ENCODE peak calls at places on chromosomes 5 and 9, in nine cellular contexts. One of them, this sample, is unnamed.

GRCh38 chr9:18542837-18543405 is 69.0 kb downstream of the ADAMTSL1 start:
- DNase-seq in kidney glomerular epithelial cell: no peak
- DNase-seq in neuronal stem cell: no peak
- DNase-seq in foreskin fibroblast: peak; percentile 36
- DNase-seq in left cardiac atrium: no peak
- DNase-seq in HEK293T: no peak
- DNase-seq in mesothelial cell of epicardium: no peak
- DNase-seq in T-helper 9 cell: no peak
- DNase-seq in NCI-H2107: no peak
- DNase-seq in this sample: no peak

GRCh38 chr9:22203371-22204138 is 194.4 kb upstream of the CDKN2B start:
- DNase-seq in T-helper 9 cell: no peak
- DNase-seq in HEK293T: no peak
- DNase-seq in left cardiac atrium: no peak
- DNase-seq in foreskin fibroblast: no peak
- DNase-seq in mesothelial cell of epicardium: no peak
- DNase-seq in neuronal stem cell: no peak
- DNase-seq in kidney glomerular epithelial cell: no peak
- DNase-seq in NCI-H2107: no peak
- DNase-seq in this sample: no peak

GRCh38 chr5:142798099-142798768 is 28.1 kb downstream of the ARHGAP26 start:
- DNase-seq in foreskin fibroblast: no peak
- DNase-seq in HEK293T: no peak
- DNase-seq in T-helper 9 cell: no peak
- DNase-seq in kidney glomerular epithelial cell: no peak
- DNase-seq in mesothelial cell of epicardium: no peak
- DNase-seq in NCI-H2107: no peak
- DNase-seq in neuronal stem cell: no peak
- DNase-seq in left cardiac atrium: no peak
- DNase-seq in this sample: no peak

GRCh38 chr5:15695171-15695676 is 195.2 kb downstream of the FBXL7 start:
- DNase-seq in NCI-H2107: no peak
- DNase-seq in neuronal stem cell: no peak
- DNase-seq in T-helper 9 cell: no peak
- DNase-seq in kidney glomerular epithelial cell: peak; percentile 3
- DNase-seq in foreskin fibroblast: peak; percentile 40
- DNase-seq in HEK293T: no peak
- DNase-seq in mesothelial cell of epicardium: no peak
- DNase-seq in left cardiac atrium: no peak
- DNase-seq in this sample: no peak

GRCh38 chr5:56908942-56909293 is 478 bp upstream of the SETD9 start:
- DNase-seq in left cardiac atrium: peak; percentile 81
- DNase-seq in neuronal stem cell: peak; percentile 14
- DNase-seq in foreskin fibroblast: no peak
- DNase-seq in NCI-H2107: no peak
- DNase-seq in mesothelial cell of epicardium: peak; percentile 38
- DNase-seq in T-helper 9 cell: no peak
- DNase-seq in kidney glomerular epithelial cell: no peak
- DNase-seq in HEK293T: peak; percentile 58
- DNase-seq in this sample: no peak

GRCh38 chr9:129250786-129251185 is 72.7 kb upstream of the IER5L start:
- DNase-seq in neuronal stem cell: no peak
- DNase-seq in left cardiac atrium: no peak
- DNase-seq in T-helper 9 cell: no peak
- DNase-seq in kidney glomerular epithelial cell: no peak
- DNase-seq in mesothelial cell of epicardium: no peak
- DNase-seq in foreskin fibroblast: no peak
- DNase-seq in NCI-H2107: no peak
- DNase-seq in HEK293T: no peak
- DNase-seq in this sample: no peak

GRCh38 chr9:129331772-129332512 is 153.9 kb upstream of the IER5L start:
- DNase-seq in kidney glomerular epithelial cell: no peak
- DNase-seq in T-helper 9 cell: no peak
- DNase-seq in left cardiac atrium: no peak
- DNase-seq in HEK293T: no peak
- DNase-seq in foreskin fibroblast: no peak
- DNase-seq in NCI-H2107: no peak
- DNase-seq in mesothelial cell of epicardium: no peak
- DNase-seq in neuronal stem cell: no peak
- DNase-seq in this sample: no peak

GRCh38 chr5:67102708-67103107 is 93.9 kb downstream of the CD180 start:
- DNase-seq in foreskin fibroblast: no peak
- DNase-seq in T-helper 9 cell: no peak
- DNase-seq in left cardiac atrium: no peak
- DNase-seq in HEK293T: no peak
- DNase-seq in kidney glomerular epithelial cell: no peak
- DNase-seq in neuronal stem cell: no peak
- DNase-seq in NCI-H2107: no peak
- DNase-seq in mesothelial cell of epicardium: no peak
- DNase-seq in this sample: no peak

GRCh38 chr5:158725223-158725825 is 374.4 kb downstream of the EBF1 start:
- DNase-seq in left cardiac atrium: no peak
- DNase-seq in neuronal stem cell: no peak
- DNase-seq in mesothelial cell of epicardium: no peak
- DNase-seq in T-helper 9 cell: no peak
- DNase-seq in NCI-H2107: no peak
- DNase-seq in kidney glomerular epithelial cell: no peak
- DNase-seq in foreskin fibroblast: no peak
- DNase-seq in HEK293T: peak; percentile 23
- DNase-seq in this sample: peak; percentile 23

GRCh38 chr9:136082496-136083361 is 12.4 kb downstream of the NACC2 start:
- DNase-seq in left cardiac atrium: peak; percentile 20
- DNase-seq in kidney glomerular epithelial cell: no peak
- DNase-seq in HEK293T: no peak
- DNase-seq in mesothelial cell of epicardium: no peak
- DNase-seq in foreskin fibroblast: no peak
- DNase-seq in neuronal stem cell: no peak
- DNase-seq in T-helper 9 cell: no peak
- DNase-seq in NCI-H2107: no peak
- DNase-seq in this sample: no peak

GRCh38 chr9:124776952-124777645 is at the start of gene OLFML2A:
- DNase-seq in left cardiac atrium: no peak
- DNase-seq in mesothelial cell of epicardium: no peak
- DNase-seq in neuronal stem cell: no peak
- DNase-seq in HEK293T: peak; percentile 44
- DNase-seq in T-helper 9 cell: peak; percentile 15
- DNase-seq in foreskin fibroblast: no peak
- DNase-seq in kidney glomerular epithelial cell: no peak
- DNase-seq in NCI-H2107: no peak
- DNase-seq in this sample: no peak

GRCh38 chr5:132483101-132483500 is 7.5 kb downstream of the IRF1 start:
- DNase-seq in mesothelial cell of epicardium: no peak
- DNase-seq in neuronal stem cell: no peak
- DNase-seq in left cardiac atrium: peak; percentile 10
- DNase-seq in HEK293T: no peak
- DNase-seq in T-helper 9 cell: no peak
- DNase-seq in NCI-H2107: no peak
- DNase-seq in foreskin fibroblast: no peak
- DNase-seq in kidney glomerular epithelial cell: no peak
- DNase-seq in this sample: no peak

GRCh38 chr5:104347119-104347708 is 784.6 kb upstream of the NUDT12 start:
- DNase-seq in HEK293T: no peak
- DNase-seq in T-helper 9 cell: no peak
- DNase-seq in mesothelial cell of epicardium: no peak
- DNase-seq in left cardiac atrium: no peak
- DNase-seq in kidney glomerular epithelial cell: peak; percentile 12
- DNase-seq in neuronal stem cell: no peak
- DNase-seq in foreskin fibroblast: no peak
- DNase-seq in NCI-H2107: no peak
- DNase-seq in this sample: no peak

GRCh38 chr5:131423056-131423455 is 159.2 kb downstream of the CDC42SE2 start:
- DNase-seq in foreskin fibroblast: no peak
- DNase-seq in NCI-H2107: no peak
- DNase-seq in HEK293T: peak; percentile 38
- DNase-seq in mesothelial cell of epicardium: no peak
- DNase-seq in left cardiac atrium: no peak
- DNase-seq in neuronal stem cell: no peak
- DNase-seq in T-helper 9 cell: no peak
- DNase-seq in kidney glomerular epithelial cell: no peak
- DNase-seq in this sample: no peak

GRCh38 chr9:130432362-130432761 is 12.4 kb upstream of the ASS1 start:
- DNase-seq in foreskin fibroblast: no peak
- DNase-seq in mesothelial cell of epicardium: no peak
- DNase-seq in kidney glomerular epithelial cell: no peak
- DNase-seq in HEK293T: no peak
- DNase-seq in NCI-H2107: no peak
- DNase-seq in neuronal stem cell: no peak
- DNase-seq in T-helper 9 cell: no peak
- DNase-seq in left cardiac atrium: no peak
- DNase-seq in this sample: no peak

GRCh38 chr5:1468247-1468612 is 23.0 kb upstream of the SLC6A3 start:
- DNase-seq in NCI-H2107: no peak
- DNase-seq in HEK293T: peak; percentile 46
- DNase-seq in neuronal stem cell: no peak
- DNase-seq in T-helper 9 cell: no peak
- DNase-seq in kidney glomerular epithelial cell: no peak
- DNase-seq in mesothelial cell of epicardium: no peak
- DNase-seq in left cardiac atrium: no peak
- DNase-seq in foreskin fibroblast: no peak
- DNase-seq in this sample: no peak

GRCh38 chr9:3525088-3525835 is 539 bp downstream of the RFX3 start:
- DNase-seq in left cardiac atrium: no peak
- DNase-seq in kidney glomerular epithelial cell: no peak
- DNase-seq in HEK293T: peak; percentile 6
- DNase-seq in mesothelial cell of epicardium: peak; percentile 31
- DNase-seq in T-helper 9 cell: no peak
- DNase-seq in foreskin fibroblast: no peak
- DNase-seq in NCI-H2107: no peak
- DNase-seq in neuronal stem cell: no peak
- DNase-seq in this sample: no peak

GRCh38 chr9:107999890-108000289 is 510.3 kb upstream of the KLF4 start:
- DNase-seq in kidney glomerular epithelial cell: no peak
- DNase-seq in NCI-H2107: no peak
- DNase-seq in T-helper 9 cell: no peak
- DNase-seq in HEK293T: no peak
- DNase-seq in left cardiac atrium: no peak
- DNase-seq in mesothelial cell of epicardium: no peak
- DNase-seq in foreskin fibroblast: no peak
- DNase-seq in neuronal stem cell: no peak
- DNase-seq in this sample: no peak

GRCh38 chr5:3600106-3600997 is 4.7 kb downstream of the IRX1 start:
- DNase-seq in HEK293T: no peak
- DNase-seq in mesothelial cell of epicardium: no peak
- DNase-seq in left cardiac atrium: no peak
- DNase-seq in T-helper 9 cell: no peak
- DNase-seq in NCI-H2107: no peak
- DNase-seq in foreskin fibroblast: no peak
- DNase-seq in neuronal stem cell: no peak
- DNase-seq in kidney glomerular epithelial cell: no peak
- DNase-seq in this sample: no peak

GRCh38 chr5:32020271-32020670 is 153.8 kb downstream of the GOLPH3 start:
- DNase-seq in foreskin fibroblast: no peak
- DNase-seq in kidney glomerular epithelial cell: no peak
- DNase-seq in left cardiac atrium: no peak
- DNase-seq in HEK293T: no peak
- DNase-seq in mesothelial cell of epicardium: no peak
- DNase-seq in neuronal stem cell: no peak
- DNase-seq in T-helper 9 cell: no peak
- DNase-seq in NCI-H2107: no peak
- DNase-seq in this sample: no peak

GRCh38 chr9:123267481-123268239 is 726 bp downstream of the STRBP start:
- DNase-seq in kidney glomerular epithelial cell: no peak
- DNase-seq in left cardiac atrium: no peak
- DNase-seq in neuronal stem cell: no peak
- DNase-seq in NCI-H2107: no peak
- DNase-seq in mesothelial cell of epicardium: no peak
- DNase-seq in T-helper 9 cell: peak; percentile 4
- DNase-seq in foreskin fibroblast: no peak
- DNase-seq in HEK293T: no peak
- DNase-seq in this sample: no peak

GRCh38 chr9:109910616-109911568 is 130.9 kb downstream of the PALM2AKAP2 start:
- DNase-seq in kidney glomerular epithelial cell: peak; percentile 49
- DNase-seq in foreskin fibroblast: peak; percentile 72
- DNase-seq in T-helper 9 cell: no peak
- DNase-seq in mesothelial cell of epicardium: no peak
- DNase-seq in HEK293T: no peak
- DNase-seq in neuronal stem cell: no peak
- DNase-seq in NCI-H2107: no peak
- DNase-seq in left cardiac atrium: no peak
- DNase-seq in this sample: no peak

GRCh38 chr5:171355302-171355724 is 32.3 kb upstream of the NPM1 start:
- DNase-seq in T-helper 9 cell: no peak
- DNase-seq in HEK293T: no peak
- DNase-seq in foreskin fibroblast: no peak
- DNase-seq in neuronal stem cell: no peak
- DNase-seq in left cardiac atrium: no peak
- DNase-seq in mesothelial cell of epicardium: no peak
- DNase-seq in kidney glomerular epithelial cell: no peak
- DNase-seq in NCI-H2107: no peak
- DNase-seq in this sample: no peak

GRCh38 chr9:135047026-135047350 is 40.5 kb upstream of the OLFM1 start:
- DNase-seq in NCI-H2107: no peak
- DNase-seq in HEK293T: no peak
- DNase-seq in foreskin fibroblast: no peak
- DNase-seq in neuronal stem cell: no peak
- DNase-seq in kidney glomerular epithelial cell: no peak
- DNase-seq in T-helper 9 cell: no peak
- DNase-seq in left cardiac atrium: no peak
- DNase-seq in mesothelial cell of epicardium: no peak
- DNase-seq in this sample: no peak

GRCh38 chr9:37914701-37915358 is 10.9 kb upstream of the SLC25A51 start:
- DNase-seq in T-helper 9 cell: no peak
- DNase-seq in neuronal stem cell: no peak
- DNase-seq in kidney glomerular epithelial cell: no peak
- DNase-seq in mesothelial cell of epicardium: no peak
- DNase-seq in left cardiac atrium: no peak
- DNase-seq in HEK293T: no peak
- DNase-seq in foreskin fibroblast: no peak
- DNase-seq in NCI-H2107: no peak
- DNase-seq in this sample: no peak

GRCh38 chr5:90153031-90153430 is 256.5 kb downstream of the CETN3 start:
- DNase-seq in NCI-H2107: no peak
- DNase-seq in neuronal stem cell: no peak
- DNase-seq in mesothelial cell of epicardium: no peak
- DNase-seq in left cardiac atrium: no peak
- DNase-seq in foreskin fibroblast: no peak
- DNase-seq in kidney glomerular epithelial cell: no peak
- DNase-seq in T-helper 9 cell: no peak
- DNase-seq in HEK293T: no peak
- DNase-seq in this sample: no peak

GRCh38 chr5:150263801-150264621 is 25.6 kb downstream of the CAMK2A start:
- DNase-seq in HEK293T: no peak
- DNase-seq in neuronal stem cell: no peak
- DNase-seq in left cardiac atrium: peak; percentile 34
- DNase-seq in foreskin fibroblast: peak; percentile 82
- DNase-seq in NCI-H2107: no peak
- DNase-seq in mesothelial cell of epicardium: no peak
- DNase-seq in T-helper 9 cell: no peak
- DNase-seq in kidney glomerular epithelial cell: peak; percentile 85
- DNase-seq in this sample: no peak

GRCh38 chr5:155092318-155092717 is 78.8 kb downstream of the KIF4B start:
- DNase-seq in NCI-H2107: no peak
- DNase-seq in T-helper 9 cell: no peak
- DNase-seq in kidney glomerular epithelial cell: no peak
- DNase-seq in neuronal stem cell: no peak
- DNase-seq in left cardiac atrium: no peak
- DNase-seq in foreskin fibroblast: no peak
- DNase-seq in mesothelial cell of epicardium: no peak
- DNase-seq in HEK293T: no peak
- DNase-seq in this sample: no peak

GRCh38 chr5:32058101-32058500 is 116.0 kb downstream of the GOLPH3 start:
- DNase-seq in T-helper 9 cell: no peak
- DNase-seq in left cardiac atrium: no peak
- DNase-seq in kidney glomerular epithelial cell: no peak
- DNase-seq in HEK293T: no peak
- DNase-seq in mesothelial cell of epicardium: no peak
- DNase-seq in NCI-H2107: no peak
- DNase-seq in neuronal stem cell: no peak
- DNase-seq in foreskin fibroblast: no peak
- DNase-seq in this sample: no peak

GRCh38 chr5:160370713-160371034 is 248 bp upstream of the C1QTNF2 start:
- DNase-seq in foreskin fibroblast: no peak
- DNase-seq in left cardiac atrium: no peak
- DNase-seq in mesothelial cell of epicardium: no peak
- DNase-seq in HEK293T: no peak
- DNase-seq in T-helper 9 cell: no peak
- DNase-seq in neuronal stem cell: no peak
- DNase-seq in NCI-H2107: no peak
- DNase-seq in kidney glomerular epithelial cell: no peak
- DNase-seq in this sample: no peak

GRCh38 chr9:83334320-83334719 is 203.9 kb downstream of the FRMD3 start:
- DNase-seq in T-helper 9 cell: peak; percentile 58
- DNase-seq in HEK293T: peak; percentile 70
- DNase-seq in mesothelial cell of epicardium: peak; percentile 60
- DNase-seq in left cardiac atrium: peak; percentile 84
- DNase-seq in foreskin fibroblast: peak; percentile 70
- DNase-seq in NCI-H2107: peak; percentile 59
- DNase-seq in kidney glomerular epithelial cell: peak; percentile 74
- DNase-seq in neuronal stem cell: peak; percentile 75
- DNase-seq in this sample: peak; percentile 1